ENCODE peak calls at places on chromosomes 16 and 17, in seven cellular contexts. N, O, K, Z, S, M and R are unnamed samples.

GRCh38 chr16:72202014-72202413 is 30.1 kb upstream of the PMFBP1 start:
- DNase-seq in O (no peak), K (no peak), Z (no peak), M (no peak), N (no peak), S (no peak), R (no peak)

GRCh38 chr16:85912271-85912974 is 13.5 kb downstream of the IRF8 start:
- DNase-seq in K (no peak), M (no peak), O (no peak), Z (no peak), S (no peak), N (no peak), R (peak; percentile 42)

GRCh38 chr16:67391424-67392300 is 1.6 kb downstream of the TPPP3 start:
- DNase-seq in M (no peak), S (no peak), N (no peak), Z (no peak), K (peak; percentile 50), O (no peak), R (peak; percentile 31)

GRCh38 chr16:25700547-25700946 is 8.8 kb downstream of the HS3ST4 start:
- DNase-seq in O (no peak), S (no peak), N (no peak), M (no peak), K (no peak), Z (no peak), R (no peak)

GRCh38 chr16:72927199-72928088 is 120.5 kb downstream of the ZFHX3 start:
- DNase-seq in K (peak; percentile 65), M (no peak), S (no peak), O (no peak), Z (no peak), N (peak; percentile 25), R (peak; percentile 96)

GRCh38 chr17:76684756-76685155 is 26.0 kb downstream of the MXRA7 start:
- DNase-seq in O (no peak), Z (no peak), N (no peak), S (no peak), M (no peak), K (no peak), R (no peak)

GRCh38 chr17:43434902-43435319 is 36.1 kb downstream of the ARL4D start:
- DNase-seq in Z (no peak), K (no peak), S (no peak), M (no peak), N (no peak), O (peak; percentile 97), R (no peak)

GRCh38 chr17:35486920-35487727 is 38.6 kb upstream of the SLFN13 start:
- DNase-seq in O (no peak), K (no peak), M (peak; percentile 23), Z (peak; percentile 11), N (peak; percentile 28), S (peak; percentile 55), R (peak; percentile 98)

GRCh38 chr16:74437-75318 is 2.2 kb upstream of the RHBDF1 start:
- DNase-seq in M (no peak), N (no peak), S (no peak), Z (no peak), K (no peak), O (no peak), R (no peak)

GRCh38 chr16:77273-77806 is 685 bp upstream of the MPG start:
- DNase-seq in K (peak; percentile 86), M (no peak), O (no peak), N (peak; percentile 59), S (peak; percentile 78), Z (peak; percentile 65), R (peak; percentile 71)

GRCh38 chr16:74025-74424 is 1.6 kb upstream of the RHBDF1 start:
- DNase-seq in O (no peak), S (no peak), M (no peak), Z (no peak), K (no peak), N (no peak), R (no peak)

GRCh38 chr16:76535-77272 is 1.3 kb upstream of the MPG start:
- DNase-seq in Z (peak; percentile 75), S (no peak), M (no peak), N (peak; percentile 48), O (no peak), K (no peak), R (peak; percentile 74)

GRCh38 chr16:75580-76501 is 2.2 kb upstream of the MPG start:
- DNase-seq in O (no peak), S (no peak), K (peak; percentile 63), Z (peak; percentile 41), M (no peak), N (no peak), R (peak; percentile 93)
- TF ChIP-seq MAX in O (no peak), S (no peak), K (no peak), Z (no peak), M (no peak), N (no peak), R (no peak)

DNA sequence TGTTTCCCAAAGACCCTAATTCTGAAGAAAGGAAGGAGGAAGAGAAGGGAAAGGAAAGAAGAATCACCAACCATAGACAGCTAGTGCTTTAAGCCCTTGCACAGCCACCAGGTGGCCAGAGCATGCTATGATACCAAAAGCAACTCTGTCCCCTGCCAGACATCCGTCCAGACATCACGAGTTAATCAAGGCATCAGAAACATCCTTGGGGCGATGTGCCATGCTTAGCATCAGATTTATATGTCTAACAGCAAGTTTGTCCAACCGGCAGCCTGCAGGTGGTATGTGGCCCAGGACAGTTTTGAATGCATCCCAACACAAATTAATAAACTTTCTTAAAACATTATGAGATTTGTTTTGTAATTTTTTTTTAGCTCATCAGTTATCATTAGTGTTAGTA is 2.9 kb upstream of the CRYBA1 start:
- DNase-seq in N (peak; percentile 78), S (no peak), O (no peak), Z (no peak), M (no peak), K (peak; percentile 80), R (peak; percentile 46)
- TF ChIP-seq CTCF in N (peak; percentile 66), S (peak; percentile 73), O (peak; percentile 20), Z (peak; percentile 14), M (peak; percentile 58), K (peak; percentile 63), R (peak; percentile 51)

GRCh38 chr16:46717692-46718091 is 28.2 kb downstream of the ORC6 start:
- DNase-seq in S (peak; percentile 28), K (no peak), N (no peak), O (no peak), Z (no peak), M (no peak), R (no peak)
- H3K4me3 ChIP-seq in S (no peak overlapping the region), K (no peak overlapping the region), N (no peak overlapping the region), O (no peak overlapping the region), Z (no peak overlapping the region), M (no peak overlapping the region), R (no peak overlapping the region)

DNA sequence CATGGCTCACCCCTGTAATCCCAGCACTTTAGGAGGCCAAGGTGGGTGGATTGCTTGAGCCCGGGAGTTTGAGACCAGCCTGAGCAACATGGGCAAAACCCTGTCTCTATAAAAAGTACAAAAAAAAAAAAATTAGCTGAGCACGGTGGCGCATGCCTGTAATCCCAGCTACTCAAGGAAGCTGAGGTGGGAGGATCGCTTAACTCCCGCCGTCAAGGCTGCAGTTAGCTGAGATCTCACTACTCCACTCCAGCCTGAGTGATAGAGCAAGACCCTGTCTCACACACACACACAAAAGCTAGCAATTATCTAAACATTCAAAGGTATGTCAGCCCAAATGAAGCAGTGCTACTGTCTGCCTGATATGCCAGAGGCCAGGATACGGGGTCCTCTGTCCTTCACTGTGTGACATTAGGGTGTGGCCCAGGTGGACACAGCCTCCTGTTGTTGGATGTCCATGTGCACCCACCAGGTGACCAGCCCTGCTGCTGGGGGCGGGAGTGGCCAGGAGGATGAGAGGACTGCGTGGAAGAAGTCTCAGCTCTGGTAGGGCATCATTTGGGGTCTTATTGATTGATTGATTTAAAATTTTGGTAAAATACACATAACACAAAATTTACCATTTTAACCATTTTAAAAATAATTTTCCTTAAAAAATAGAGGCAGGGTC is 3.9 kb downstream of the NLRC3 start:
- DNase-seq in S (no peak), K (no peak), N (no peak), M (no peak), Z (no peak), O (no peak), R (no peak)
- TF ChIP-seq MAX in S (no peak), K (no peak), N (no peak), M (no peak), Z (no peak), O (no peak), R (no peak)

GRCh38 chr16:6016530-6017184 is 919.1 kb upstream of the EEF2KMT start:
- DNase-seq in O (no peak), S (no peak), Z (no peak), M (no peak), K (peak; percentile 59), N (peak; percentile 22), R (peak; percentile 54)
- TF ChIP-seq CTCF in O (no peak), S (peak; percentile 74), Z (no peak), M (no peak), K (peak; percentile 16), N (peak; percentile 25), R (peak; percentile 47)

GRCh38 chr16:35310999-35311398 is 1851.6 kb downstream of the TP53TG3F start:
- DNase-seq in S (no peak), N (no peak), M (no peak), Z (no peak), K (no peak), O (no peak), R (no peak)

GRCh38 chr16:35305476-35305875 is 1846.1 kb downstream of the TP53TG3F start:
- DNase-seq in O (no peak), Z (no peak), K (no peak), M (no peak), N (no peak), S (no peak), R (no peak)

GRCh38 chr16:35308674-35309073 is 1849.3 kb downstream of the TP53TG3F start:
- DNase-seq in Z (no peak), K (no peak), M (no peak), S (no peak), N (no peak), O (no peak), R (no peak)

GRCh38 chr16:35302859-35303258 is 1843.4 kb downstream of the TP53TG3F start:
- DNase-seq in S (no peak), Z (no peak), M (no peak), N (no peak), K (no peak), O (no peak), R (no peak)

GRCh38 chr16:35306915-35307314 is 1847.5 kb downstream of the TP53TG3F start:
- DNase-seq in O (no peak), K (no peak), M (no peak), S (no peak), Z (no peak), N (no peak), R (no peak)
- H3K4me3 ChIP-seq in O (no peak overlapping the region), K (no peak overlapping the region), M (no peak overlapping the region), S (no peak overlapping the region), Z (no peak overlapping the region), N (no peak overlapping the region), R (no peak overlapping the region)

DNA sequence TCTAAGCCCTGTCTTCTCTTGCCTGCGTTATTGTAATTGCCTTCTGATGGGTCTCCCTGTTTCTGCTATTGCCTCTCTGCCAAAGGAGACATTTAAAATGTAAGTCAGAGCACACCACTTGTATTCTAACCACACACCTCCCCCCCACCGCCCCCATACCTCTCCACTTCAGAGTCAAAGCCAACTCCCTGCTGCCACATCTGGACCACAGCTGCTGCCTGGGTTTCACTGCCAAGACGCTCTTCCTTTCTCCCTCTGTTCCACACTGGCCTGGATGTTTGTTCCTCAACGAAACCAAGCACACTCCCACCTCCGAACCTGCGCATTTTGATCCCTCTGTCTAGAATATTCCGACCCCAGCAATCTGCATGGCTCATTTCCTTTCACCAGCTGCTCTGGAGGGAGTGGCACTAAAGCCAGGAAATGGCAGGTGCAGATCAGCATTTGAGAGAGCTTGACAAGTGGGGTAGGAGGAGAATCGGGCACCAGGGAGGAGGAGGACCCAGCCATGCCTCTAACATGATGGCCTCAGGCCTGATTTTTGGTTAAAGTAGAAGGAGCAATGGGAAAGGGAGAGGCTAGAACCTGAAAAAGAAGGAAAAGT is 92.4 kb upstream of the HS3ST2 start:
- DNase-seq in N (no peak), S (no peak), Z (no peak), M (no peak), K (peak; percentile 68), O (no peak), R (no peak)
- TF ChIP-seq MAX in N (no peak), S (no peak), Z (no peak), M (no peak), K (no peak), O (no peak), R (no peak)